ENCODE peak calls at places on chromosomes 2 and 18, in four cellular contexts. One of them, this sample, is unnamed.
A peak's percentile ranks its signal among the peaks of the same experiment; 100 is the strongest.

GRCh38 chr2:48175254-48175653 is 269.0 kb upstream of the FBXO11 start:
- DNase-seq in D341Med: no peak
- DNase-seq in ELR: peak; percentile 66
- DNase-seq in MV-4-11: no peak
- DNase-seq in this sample: no peak

GRCh38 chr2:128626758-128627515 is 308.3 kb upstream of the HS6ST1 start:
- DNase-seq in D341Med: no peak
- DNase-seq in ELR: no peak
- DNase-seq in MV-4-11: no peak
- DNase-seq in this sample: no peak

GRCh38 chr2:142874293-142874814 is 3.1 kb upstream of the KYNU start:
- DNase-seq in D341Med: no peak
- DNase-seq in ELR: peak; percentile 96
- DNase-seq in MV-4-11: peak; percentile 59
- DNase-seq in this sample: peak; percentile 62

GRCh38 chr2:70981421-70981820 is 3.0 kb downstream of the ANKRD53 start:
- DNase-seq in D341Med: no peak
- DNase-seq in ELR: no peak
- DNase-seq in MV-4-11: no peak
- DNase-seq in this sample: no peak

GRCh38 chr2:200749631-200750322 is 61.9 kb upstream of the BZW1 start:
- DNase-seq in D341Med: no peak
- DNase-seq in ELR: no peak
- DNase-seq in MV-4-11: peak; percentile 45
- DNase-seq in this sample: no peak

GRCh38 chr18:33711514-33711913 is 133.5 kb downstream of the ASXL3 start:
- DNase-seq in D341Med: peak; percentile 53
- DNase-seq in ELR: no peak
- DNase-seq in MV-4-11: no peak
- DNase-seq in this sample: no peak

GRCh38 chr2:73291461-73292315 is 1.7 kb downstream of the EGR4 start:
- DNase-seq in D341Med: peak; percentile 65
- DNase-seq in ELR: no peak
- DNase-seq in MV-4-11: no peak
- DNase-seq in this sample: no peak

GRCh38 chr2:181457741-181458425 is 697 bp downstream of the ITGA4 start:
- DNase-seq in D341Med: no peak
- DNase-seq in ELR: peak; percentile 74
- DNase-seq in MV-4-11: peak; percentile 76
- DNase-seq in this sample: peak; percentile 39

GRCh38 chr2:241729868-241730267 is 4.6 kb upstream of the D2HGDH start:
- DNase-seq in D341Med: no peak
- DNase-seq in ELR: no peak
- DNase-seq in MV-4-11: no peak
- DNase-seq in this sample: no peak

GRCh38 chr2:175002547-175003274 is 2.5 kb downstream of the CHN1 start:
- DNase-seq in D341Med: no peak
- DNase-seq in ELR: no peak
- DNase-seq in MV-4-11: no peak
- DNase-seq in this sample: no peak

GRCh38 chr2:101432411-101433181 is 42.3 kb downstream of the RFX8 start:
- DNase-seq in D341Med: no peak
- DNase-seq in ELR: peak; percentile 69
- DNase-seq in MV-4-11: no peak
- DNase-seq in this sample: no peak

GRCh38 chr2:68721482-68722071 is 13.0 kb upstream of the ARHGAP25 start:
- DNase-seq in D341Med: no peak
- DNase-seq in ELR: no peak
- DNase-seq in MV-4-11: no peak
- DNase-seq in this sample: peak; percentile 54

GRCh38 chr2:161169335-161169734 is 9.1 kb downstream of the TANK start:
- DNase-seq in D341Med: no peak
- DNase-seq in ELR: no peak
- DNase-seq in MV-4-11: no peak
- DNase-seq in this sample: no peak

GRCh38 chr2:119463990-119464389 is 32.3 kb downstream of the TMEM37 start:
- DNase-seq in D341Med: no peak
- DNase-seq in ELR: no peak
- DNase-seq in MV-4-11: no peak
- DNase-seq in this sample: no peak

GRCh38 chr2:191670076-191670475 is 7.9 kb upstream of the NABP1 start:
- DNase-seq in D341Med: no peak
- DNase-seq in ELR: no peak
- DNase-seq in MV-4-11: no peak
- DNase-seq in this sample: no peak

GRCh38 chr2:11042841-11043240 is 112.4 kb upstream of the SLC66A3 start:
- DNase-seq in D341Med: no peak
- DNase-seq in ELR: no peak
- DNase-seq in MV-4-11: no peak
- DNase-seq in this sample: no peak

GRCh38 chr2:60453301-60453700 is 100.2 kb downstream of the BCL11A start:
- DNase-seq in D341Med: no peak
- DNase-seq in ELR: no peak
- DNase-seq in MV-4-11: no peak
- DNase-seq in this sample: no peak

GRCh38 chr2:62284471-62284870 is 88.6 kb downstream of the B3GNT2 start:
- DNase-seq in D341Med: no peak
- DNase-seq in ELR: no peak
- DNase-seq in MV-4-11: no peak
- DNase-seq in this sample: no peak

GRCh38 chr2:144445196-144445595 is 74.7 kb downstream of the ZEB2 start:
- DNase-seq in D341Med: no peak
- DNase-seq in ELR: no peak
- DNase-seq in MV-4-11: no peak
- DNase-seq in this sample: no peak

GRCh38 chr2:62586981-62587380 is 81.0 kb upstream of the TMEM17 start:
- DNase-seq in D341Med: no peak
- DNase-seq in ELR: peak; percentile 33
- DNase-seq in MV-4-11: peak; percentile 77
- DNase-seq in this sample: no peak

GRCh38 chr2:71927757-71928715 is 219.6 kb downstream of the CYP26B1 start:
- DNase-seq in D341Med: peak; percentile 2
- DNase-seq in ELR: peak; percentile 40
- DNase-seq in MV-4-11: peak; percentile 8
- DNase-seq in this sample: no peak

GRCh38 chr18:57440331-57441101 is 5.3 kb downstream of the ONECUT2 start:
- DNase-seq in D341Med: no peak
- DNase-seq in ELR: no peak
- DNase-seq in MV-4-11: no peak
- DNase-seq in this sample: no peak

GRCh38 chr2:182713611-182714010 is 2.4 kb upstream of the DNAJC10 start:
- DNase-seq in D341Med: no peak
- DNase-seq in ELR: peak; percentile 8
- DNase-seq in MV-4-11: peak; percentile 93
- DNase-seq in this sample: no peak

GRCh38 chr18:55346961-55347740 is 240.8 kb downstream of the TCF4 start:
- DNase-seq in D341Med: no peak
- DNase-seq in ELR: no peak
- DNase-seq in MV-4-11: no peak
- DNase-seq in this sample: no peak

GRCh38 chr2:190578158-190579057 is 43.9 kb upstream of the NEMP2 start:
- DNase-seq in D341Med: no peak
- DNase-seq in ELR: peak; percentile 28
- DNase-seq in MV-4-11: peak; percentile 17
- DNase-seq in this sample: peak; percentile 86

GRCh38 chr2:240168546-240169361 is 28.3 kb upstream of the OTOS start:
- DNase-seq in D341Med: no peak
- DNase-seq in ELR: no peak
- DNase-seq in MV-4-11: no peak
- DNase-seq in this sample: no peak

GRCh38 chr2:46967990-46968647 is 52.5 kb upstream of the MCFD2 start:
- DNase-seq in D341Med: no peak
- DNase-seq in ELR: peak; percentile 93
- DNase-seq in MV-4-11: peak; percentile 33
- DNase-seq in this sample: peak; percentile 84

GRCh38 chr2:134293719-134294537 is 40.1 kb downstream of the MGAT5 start:
- DNase-seq in D341Med: no peak
- DNase-seq in ELR: no peak
- DNase-seq in MV-4-11: no peak
- DNase-seq in this sample: no peak

GRCh38 chr18:52701219-52701935 is 361.4 kb downstream of the DCC start:
- DNase-seq in D341Med: no peak
- DNase-seq in ELR: no peak
- DNase-seq in MV-4-11: no peak
- DNase-seq in this sample: no peak

GRCh38 chr2:226030369-226031077 is 631.0 kb downstream of the NYAP2 start:
- DNase-seq in D341Med: peak; percentile 40
- DNase-seq in ELR: peak; percentile 4
- DNase-seq in MV-4-11: peak; percentile 37
- DNase-seq in this sample: no peak

GRCh38 chr2:1709970-1710560 is 34.2 kb downstream of the PXDN start:
- DNase-seq in D341Med: no peak
- DNase-seq in ELR: no peak
- DNase-seq in MV-4-11: no peak
- DNase-seq in this sample: no peak

GRCh38 chr2:241475267-241475666 is 33.1 kb downstream of the STK25 start:
- DNase-seq in D341Med: no peak
- DNase-seq in ELR: no peak
- DNase-seq in MV-4-11: no peak
- DNase-seq in this sample: no peak

GRCh38 chr18:57352271-57352701 is at the start of gene ST8SIA3:
- DNase-seq in D341Med: peak; percentile 91
- DNase-seq in ELR: no peak
- DNase-seq in MV-4-11: no peak
- DNase-seq in this sample: no peak